ENCODE peak calls at places on chromosome 2, in ten cellular contexts. One of them, this sample, is unnamed.

GRCh38 chr2:159811232-159811631 is 13.2 kb upstream of the CD302 start:
- ATAC-seq in effector memory CD8-positive, alpha-beta T cell: no peak
- ATAC-seq in Panc1: no peak
- ATAC-seq in natural killer cell treated with Interleukin-12 subunit alpha and Interleukin-12 subunit beta and Interleukin-15 and Interleukin-18, amount 100 ng/mL, for 72 hours: no peak
- ATAC-seq in Right ventricle myocardium superior: no peak
- ATAC-seq in body of pancreas: no peak
- ATAC-seq in T-cell: no peak
- ATAC-seq in A549: no peak
- ATAC-seq in activated B cell treated with CpG ODN at 0.5 μM for 24 hours: no peak
- ATAC-seq in lower lobe of right lung: no peak
- ATAC-seq in this sample: no peak

GRCh38 chr2:61157371-61158003 is 4.5 kb upstream of the C2orf74 start:
- ATAC-seq in effector memory CD8-positive, alpha-beta T cell: no peak
- ATAC-seq in Panc1: no peak
- ATAC-seq in natural killer cell treated with Interleukin-12 subunit alpha and Interleukin-12 subunit beta and Interleukin-15 and Interleukin-18, amount 100 ng/mL, for 72 hours: no peak
- ATAC-seq in Right ventricle myocardium superior: no peak
- ATAC-seq in body of pancreas: no peak
- ATAC-seq in T-cell: no peak
- ATAC-seq in A549: no peak
- ATAC-seq in activated B cell treated with CpG ODN at 0.5 μM for 24 hours: no peak
- ATAC-seq in lower lobe of right lung: no peak
- ATAC-seq in this sample: no peak

GRCh38 chr2:25894135-25894830 is 16.0 kb upstream of the ASXL2 start:
- ATAC-seq in effector memory CD8-positive, alpha-beta T cell: no peak
- ATAC-seq in Panc1: no peak
- ATAC-seq in natural killer cell treated with Interleukin-12 subunit alpha and Interleukin-12 subunit beta and Interleukin-15 and Interleukin-18, amount 100 ng/mL, for 72 hours: no peak
- ATAC-seq in Right ventricle myocardium superior: no peak
- ATAC-seq in body of pancreas: no peak
- ATAC-seq in T-cell: no peak
- ATAC-seq in A549: peak; percentile 46
- ATAC-seq in activated B cell treated with CpG ODN at 0.5 μM for 24 hours: no peak
- ATAC-seq in lower lobe of right lung: peak; percentile 38
- ATAC-seq in this sample: no peak

GRCh38 chr2:198534756-198535155 is 730.4 kb downstream of the PLCL1 start:
- ATAC-seq in effector memory CD8-positive, alpha-beta T cell: no peak
- ATAC-seq in Panc1: no peak
- ATAC-seq in natural killer cell treated with Interleukin-12 subunit alpha and Interleukin-12 subunit beta and Interleukin-15 and Interleukin-18, amount 100 ng/mL, for 72 hours: no peak
- ATAC-seq in Right ventricle myocardium superior: no peak
- ATAC-seq in body of pancreas: no peak
- ATAC-seq in T-cell: no peak
- ATAC-seq in A549: no peak
- ATAC-seq in activated B cell treated with CpG ODN at 0.5 μM for 24 hours: no peak
- ATAC-seq in lower lobe of right lung: no peak
- ATAC-seq in this sample: no peak

GRCh38 chr2:80300346-80300745 is 4.2 kb downstream of the LRRTM1 start:
- ATAC-seq in effector memory CD8-positive, alpha-beta T cell: no peak
- ATAC-seq in Panc1: no peak
- ATAC-seq in natural killer cell treated with Interleukin-12 subunit alpha and Interleukin-12 subunit beta and Interleukin-15 and Interleukin-18, amount 100 ng/mL, for 72 hours: no peak
- ATAC-seq in Right ventricle myocardium superior: no peak
- ATAC-seq in body of pancreas: no peak
- ATAC-seq in T-cell: no peak
- ATAC-seq in A549: no peak
- ATAC-seq in activated B cell treated with CpG ODN at 0.5 μM for 24 hours: no peak
- ATAC-seq in lower lobe of right lung: no peak
- ATAC-seq in this sample: no peak

GRCh38 chr2:217953011-217953481 is 49.7 kb downstream of the TNS1 start:
- ATAC-seq in effector memory CD8-positive, alpha-beta T cell: no peak
- ATAC-seq in Panc1: no peak
- ATAC-seq in natural killer cell treated with Interleukin-12 subunit alpha and Interleukin-12 subunit beta and Interleukin-15 and Interleukin-18, amount 100 ng/mL, for 72 hours: no peak
- ATAC-seq in Right ventricle myocardium superior: peak; percentile 50
- ATAC-seq in body of pancreas: peak; percentile 36
- ATAC-seq in T-cell: no peak
- ATAC-seq in A549: no peak
- ATAC-seq in activated B cell treated with CpG ODN at 0.5 μM for 24 hours: no peak
- ATAC-seq in lower lobe of right lung: peak; percentile 1
- ATAC-seq in this sample: no peak

GRCh38 chr2:69186614-69187013 is 173.6 kb downstream of the ANTXR1 start:
- ATAC-seq in effector memory CD8-positive, alpha-beta T cell: no peak
- ATAC-seq in Panc1: no peak
- ATAC-seq in natural killer cell treated with Interleukin-12 subunit alpha and Interleukin-12 subunit beta and Interleukin-15 and Interleukin-18, amount 100 ng/mL, for 72 hours: no peak
- ATAC-seq in Right ventricle myocardium superior: no peak
- ATAC-seq in body of pancreas: no peak
- ATAC-seq in T-cell: no peak
- ATAC-seq in A549: no peak
- ATAC-seq in activated B cell treated with CpG ODN at 0.5 μM for 24 hours: no peak
- ATAC-seq in lower lobe of right lung: no peak
- ATAC-seq in this sample: no peak

GRCh38 chr2:28429636-28430376 is 37.1 kb downstream of the FOSL2 start:
- ATAC-seq in effector memory CD8-positive, alpha-beta T cell: no peak
- ATAC-seq in Panc1: no peak
- ATAC-seq in natural killer cell treated with Interleukin-12 subunit alpha and Interleukin-12 subunit beta and Interleukin-15 and Interleukin-18, amount 100 ng/mL, for 72 hours: no peak
- ATAC-seq in Right ventricle myocardium superior: no peak
- ATAC-seq in body of pancreas: peak; percentile 70
- ATAC-seq in T-cell: no peak
- ATAC-seq in A549: peak; percentile 12
- ATAC-seq in activated B cell treated with CpG ODN at 0.5 μM for 24 hours: no peak
- ATAC-seq in lower lobe of right lung: no peak
- ATAC-seq in this sample: no peak

GRCh38 chr2:11389551-11390528 is 45.4 kb upstream of the ROCK2 start:
- ATAC-seq in effector memory CD8-positive, alpha-beta T cell: no peak
- ATAC-seq in Panc1: no peak
- ATAC-seq in natural killer cell treated with Interleukin-12 subunit alpha and Interleukin-12 subunit beta and Interleukin-15 and Interleukin-18, amount 100 ng/mL, for 72 hours: no peak
- ATAC-seq in Right ventricle myocardium superior: no peak
- ATAC-seq in body of pancreas: peak; percentile 57
- ATAC-seq in T-cell: no peak
- ATAC-seq in A549: peak; percentile 86
- ATAC-seq in activated B cell treated with CpG ODN at 0.5 μM for 24 hours: no peak
- ATAC-seq in lower lobe of right lung: peak; percentile 82
- ATAC-seq in this sample: no peak

GRCh38 chr2:226902041-226902972 is 66.5 kb downstream of the RHBDD1 start:
- ATAC-seq in effector memory CD8-positive, alpha-beta T cell: no peak
- ATAC-seq in Panc1: no peak
- ATAC-seq in natural killer cell treated with Interleukin-12 subunit alpha and Interleukin-12 subunit beta and Interleukin-15 and Interleukin-18, amount 100 ng/mL, for 72 hours: peak; percentile 24
- ATAC-seq in Right ventricle myocardium superior: no peak
- ATAC-seq in body of pancreas: no peak
- ATAC-seq in T-cell: no peak
- ATAC-seq in A549: no peak
- ATAC-seq in activated B cell treated with CpG ODN at 0.5 μM for 24 hours: no peak
- ATAC-seq in lower lobe of right lung: no peak
- ATAC-seq in this sample: no peak

GRCh38 chr2:74740395-74741075 is 86.5 kb downstream of the SEMA4F start:
- ATAC-seq in effector memory CD8-positive, alpha-beta T cell: no peak
- ATAC-seq in Panc1: peak; percentile 96
- ATAC-seq in natural killer cell treated with Interleukin-12 subunit alpha and Interleukin-12 subunit beta and Interleukin-15 and Interleukin-18, amount 100 ng/mL, for 72 hours: no peak
- ATAC-seq in Right ventricle myocardium superior: peak; percentile 88
- ATAC-seq in body of pancreas: no peak
- ATAC-seq in T-cell: no peak
- ATAC-seq in A549: peak; percentile 95
- ATAC-seq in activated B cell treated with CpG ODN at 0.5 μM for 24 hours: no peak
- ATAC-seq in lower lobe of right lung: peak; percentile 96
- ATAC-seq in this sample: no peak

GRCh38 chr2:105469781-105470180 is 70.9 kb upstream of the FHL2 start:
- ATAC-seq in effector memory CD8-positive, alpha-beta T cell: no peak
- ATAC-seq in Panc1: no peak
- ATAC-seq in natural killer cell treated with Interleukin-12 subunit alpha and Interleukin-12 subunit beta and Interleukin-15 and Interleukin-18, amount 100 ng/mL, for 72 hours: no peak
- ATAC-seq in Right ventricle myocardium superior: no peak
- ATAC-seq in body of pancreas: no peak
- ATAC-seq in T-cell: no peak
- ATAC-seq in A549: no peak
- ATAC-seq in activated B cell treated with CpG ODN at 0.5 μM for 24 hours: no peak
- ATAC-seq in lower lobe of right lung: peak; percentile 25
- ATAC-seq in this sample: peak; percentile 38

GRCh38 chr2:185388226-185388625 is 350.4 kb upstream of the FSIP2 start:
- ATAC-seq in effector memory CD8-positive, alpha-beta T cell: no peak
- ATAC-seq in Panc1: no peak
- ATAC-seq in natural killer cell treated with Interleukin-12 subunit alpha and Interleukin-12 subunit beta and Interleukin-15 and Interleukin-18, amount 100 ng/mL, for 72 hours: no peak
- ATAC-seq in Right ventricle myocardium superior: no peak
- ATAC-seq in body of pancreas: no peak
- ATAC-seq in T-cell: no peak
- ATAC-seq in A549: no peak
- ATAC-seq in activated B cell treated with CpG ODN at 0.5 μM for 24 hours: no peak
- ATAC-seq in lower lobe of right lung: no peak
- ATAC-seq in this sample: no peak

GRCh38 chr2:28199995-28200394 is 192.7 kb upstream of the FOSL2 start:
- ATAC-seq in effector memory CD8-positive, alpha-beta T cell: no peak
- ATAC-seq in Panc1: no peak
- ATAC-seq in natural killer cell treated with Interleukin-12 subunit alpha and Interleukin-12 subunit beta and Interleukin-15 and Interleukin-18, amount 100 ng/mL, for 72 hours: no peak
- ATAC-seq in Right ventricle myocardium superior: no peak
- ATAC-seq in body of pancreas: no peak
- ATAC-seq in T-cell: no peak
- ATAC-seq in A549: no peak
- ATAC-seq in activated B cell treated with CpG ODN at 0.5 μM for 24 hours: no peak
- ATAC-seq in lower lobe of right lung: no peak
- ATAC-seq in this sample: no peak

GRCh38 chr2:11710210-11710609 is 36.2 kb upstream of the LPIN1 start:
- ATAC-seq in effector memory CD8-positive, alpha-beta T cell: no peak
- ATAC-seq in Panc1: no peak
- ATAC-seq in natural killer cell treated with Interleukin-12 subunit alpha and Interleukin-12 subunit beta and Interleukin-15 and Interleukin-18, amount 100 ng/mL, for 72 hours: no peak
- ATAC-seq in Right ventricle myocardium superior: peak; percentile 41
- ATAC-seq in body of pancreas: peak; percentile 79
- ATAC-seq in T-cell: no peak
- ATAC-seq in A549: peak; percentile 84
- ATAC-seq in activated B cell treated with CpG ODN at 0.5 μM for 24 hours: no peak
- ATAC-seq in lower lobe of right lung: peak; percentile 45
- ATAC-seq in this sample: no peak

GRCh38 chr2:12106440-12107080 is 360.1 kb downstream of the LPIN1 start:
- ATAC-seq in effector memory CD8-positive, alpha-beta T cell: no peak
- ATAC-seq in Panc1: peak; percentile 80
- ATAC-seq in natural killer cell treated with Interleukin-12 subunit alpha and Interleukin-12 subunit beta and Interleukin-15 and Interleukin-18, amount 100 ng/mL, for 72 hours: peak; percentile 73
- ATAC-seq in Right ventricle myocardium superior: peak; percentile 91
- ATAC-seq in body of pancreas: peak; percentile 64
- ATAC-seq in T-cell: no peak
- ATAC-seq in A549: peak; percentile 93
- ATAC-seq in activated B cell treated with CpG ODN at 0.5 μM for 24 hours: no peak
- ATAC-seq in lower lobe of right lung: peak; percentile 72
- ATAC-seq in this sample: peak; percentile 85

GRCh38 chr2:18799397-18799796 is 210.0 kb upstream of the NT5C1B start:
- ATAC-seq in effector memory CD8-positive, alpha-beta T cell: no peak
- ATAC-seq in Panc1: no peak
- ATAC-seq in natural killer cell treated with Interleukin-12 subunit alpha and Interleukin-12 subunit beta and Interleukin-15 and Interleukin-18, amount 100 ng/mL, for 72 hours: no peak
- ATAC-seq in Right ventricle myocardium superior: no peak
- ATAC-seq in body of pancreas: no peak
- ATAC-seq in T-cell: no peak
- ATAC-seq in A549: no peak
- ATAC-seq in activated B cell treated with CpG ODN at 0.5 μM for 24 hours: no peak
- ATAC-seq in lower lobe of right lung: no peak
- ATAC-seq in this sample: no peak

GRCh38 chr2:128535928-128536327 is 217.3 kb upstream of the HS6ST1 start:
- ATAC-seq in effector memory CD8-positive, alpha-beta T cell: no peak
- ATAC-seq in Panc1: peak; percentile 78
- ATAC-seq in natural killer cell treated with Interleukin-12 subunit alpha and Interleukin-12 subunit beta and Interleukin-15 and Interleukin-18, amount 100 ng/mL, for 72 hours: no peak
- ATAC-seq in Right ventricle myocardium superior: no peak
- ATAC-seq in body of pancreas: no peak
- ATAC-seq in T-cell: no peak
- ATAC-seq in A549: peak; percentile 67
- ATAC-seq in activated B cell treated with CpG ODN at 0.5 μM for 24 hours: no peak
- ATAC-seq in lower lobe of right lung: no peak
- ATAC-seq in this sample: no peak

GRCh38 chr2:214547931-214548330 is 137.1 kb downstream of the VWC2L start:
- ATAC-seq in effector memory CD8-positive, alpha-beta T cell: no peak
- ATAC-seq in Panc1: no peak
- ATAC-seq in natural killer cell treated with Interleukin-12 subunit alpha and Interleukin-12 subunit beta and Interleukin-15 and Interleukin-18, amount 100 ng/mL, for 72 hours: no peak
- ATAC-seq in Right ventricle myocardium superior: no peak
- ATAC-seq in body of pancreas: no peak
- ATAC-seq in T-cell: no peak
- ATAC-seq in A549: no peak
- ATAC-seq in activated B cell treated with CpG ODN at 0.5 μM for 24 hours: no peak
- ATAC-seq in lower lobe of right lung: no peak
- ATAC-seq in this sample: no peak

GRCh38 chr2:104476563-104476988 is 377.3 kb upstream of the POU3F3 start:
- ATAC-seq in effector memory CD8-positive, alpha-beta T cell: no peak
- ATAC-seq in Panc1: no peak
- ATAC-seq in natural killer cell treated with Interleukin-12 subunit alpha and Interleukin-12 subunit beta and Interleukin-15 and Interleukin-18, amount 100 ng/mL, for 72 hours: no peak
- ATAC-seq in Right ventricle myocardium superior: no peak
- ATAC-seq in body of pancreas: no peak
- ATAC-seq in T-cell: no peak
- ATAC-seq in A549: no peak
- ATAC-seq in activated B cell treated with CpG ODN at 0.5 μM for 24 hours: no peak
- ATAC-seq in lower lobe of right lung: no peak
- ATAC-seq in this sample: no peak

GRCh38 chr2:98868548-98869271 is 67.3 kb downstream of the CRACDL start:
- ATAC-seq in effector memory CD8-positive, alpha-beta T cell: no peak
- ATAC-seq in Panc1: peak; percentile 11
- ATAC-seq in natural killer cell treated with Interleukin-12 subunit alpha and Interleukin-12 subunit beta and Interleukin-15 and Interleukin-18, amount 100 ng/mL, for 72 hours: no peak
- ATAC-seq in Right ventricle myocardium superior: no peak
- ATAC-seq in body of pancreas: no peak
- ATAC-seq in T-cell: no peak
- ATAC-seq in A549: no peak
- ATAC-seq in activated B cell treated with CpG ODN at 0.5 μM for 24 hours: no peak
- ATAC-seq in lower lobe of right lung: peak; percentile 57
- ATAC-seq in this sample: no peak

GRCh38 chr2:57728691-57729090 is 317.9 kb upstream of the VRK2 start:
- ATAC-seq in effector memory CD8-positive, alpha-beta T cell: no peak
- ATAC-seq in Panc1: no peak
- ATAC-seq in natural killer cell treated with Interleukin-12 subunit alpha and Interleukin-12 subunit beta and Interleukin-15 and Interleukin-18, amount 100 ng/mL, for 72 hours: no peak
- ATAC-seq in Right ventricle myocardium superior: no peak
- ATAC-seq in body of pancreas: no peak
- ATAC-seq in T-cell: no peak
- ATAC-seq in A549: no peak
- ATAC-seq in activated B cell treated with CpG ODN at 0.5 μM for 24 hours: no peak
- ATAC-seq in lower lobe of right lung: no peak
- ATAC-seq in this sample: no peak

GRCh38 chr2:173151671-173152398 is 76.2 kb downstream of the MAP3K20 start:
- ATAC-seq in effector memory CD8-positive, alpha-beta T cell: no peak
- ATAC-seq in Panc1: peak; percentile 90
- ATAC-seq in natural killer cell treated with Interleukin-12 subunit alpha and Interleukin-12 subunit beta and Interleukin-15 and Interleukin-18, amount 100 ng/mL, for 72 hours: peak; percentile 90
- ATAC-seq in Right ventricle myocardium superior: no peak
- ATAC-seq in body of pancreas: no peak
- ATAC-seq in T-cell: no peak
- ATAC-seq in A549: peak; percentile 64
- ATAC-seq in activated B cell treated with CpG ODN at 0.5 μM for 24 hours: no peak
- ATAC-seq in lower lobe of right lung: no peak
- ATAC-seq in this sample: no peak

GRCh38 chr2:105777506-105778343 is 33.0 kb downstream of the NCK2 start:
- ATAC-seq in effector memory CD8-positive, alpha-beta T cell: peak; percentile 12
- ATAC-seq in Panc1: no peak
- ATAC-seq in natural killer cell treated with Interleukin-12 subunit alpha and Interleukin-12 subunit beta and Interleukin-15 and Interleukin-18, amount 100 ng/mL, for 72 hours: no peak
- ATAC-seq in Right ventricle myocardium superior: no peak
- ATAC-seq in body of pancreas: no peak
- ATAC-seq in T-cell: peak; percentile 38
- ATAC-seq in A549: no peak
- ATAC-seq in activated B cell treated with CpG ODN at 0.5 μM for 24 hours: no peak
- ATAC-seq in lower lobe of right lung: no peak
- ATAC-seq in this sample: no peak

GRCh38 chr2:59308108-59308507 is 1067.0 kb upstream of the FANCL start:
- ATAC-seq in effector memory CD8-positive, alpha-beta T cell: no peak
- ATAC-seq in Panc1: no peak
- ATAC-seq in natural killer cell treated with Interleukin-12 subunit alpha and Interleukin-12 subunit beta and Interleukin-15 and Interleukin-18, amount 100 ng/mL, for 72 hours: no peak
- ATAC-seq in Right ventricle myocardium superior: no peak
- ATAC-seq in body of pancreas: no peak
- ATAC-seq in T-cell: no peak
- ATAC-seq in A549: no peak
- ATAC-seq in activated B cell treated with CpG ODN at 0.5 μM for 24 hours: no peak
- ATAC-seq in lower lobe of right lung: no peak
- ATAC-seq in this sample: no peak

GRCh38 chr2:212424090-212424489 is 114.5 kb downstream of the ERBB4 start:
- ATAC-seq in effector memory CD8-positive, alpha-beta T cell: no peak
- ATAC-seq in Panc1: no peak
- ATAC-seq in natural killer cell treated with Interleukin-12 subunit alpha and Interleukin-12 subunit beta and Interleukin-15 and Interleukin-18, amount 100 ng/mL, for 72 hours: no peak
- ATAC-seq in Right ventricle myocardium superior: no peak
- ATAC-seq in body of pancreas: no peak
- ATAC-seq in T-cell: no peak
- ATAC-seq in A549: peak; percentile 63
- ATAC-seq in activated B cell treated with CpG ODN at 0.5 μM for 24 hours: no peak
- ATAC-seq in lower lobe of right lung: no peak
- ATAC-seq in this sample: no peak

This sample was measured in stimulated activated memory B cell treated with anti-CD40 and anti-IgM and Interleukin-4, amounts not matched to agents 10 μg/mL and 1 μg/mL and 100 μg/mL, for 72 hours.